ENCODE peak calls at places on chromosomes 4 and X, in seven cellular contexts. D, I, U, C, T, W and V are unnamed samples.

GRCh38 chr4:122765702-122766352 is 33.3 kb downstream of the BBS12 start:
- DNase-seq in D (no peak), I (peak; percentile 63), U (peak; percentile 92), C (no peak), T (no peak), W (no peak), V (no peak)

GRCh38 chr4:156971168-156971601 is 414 bp downstream of the PDGFC start:
- DNase-seq in D (peak; percentile 56), I (no peak), U (no peak), C (no peak), T (no peak), W (peak; percentile 74), V (peak; percentile 53)

GRCh38 chr4:140427104-140427918 is at the start of gene CLGN:
- DNase-seq in D (peak; percentile 73), I (no peak), U (peak; percentile 38), C (no peak), T (peak; percentile 34), W (peak; percentile 85), V (peak; percentile 92)

GRCh38 chr4:52997132-52997416 is 135.0 kb downstream of the RASL11B start:
- DNase-seq in D (no peak), I (no peak), U (no peak), C (no peak), T (no peak), W (no peak), V (no peak)

GRCh38 chr4:109009909-109010308 is 247.1 kb upstream of the ETNPPL start:
- DNase-seq in D (no peak), I (peak; percentile 75), U (peak; percentile 81), C (no peak), T (no peak), W (no peak), V (no peak)

GRCh38 chr4:10239982-10240654 is 123.5 kb upstream of the WDR1 start:
- DNase-seq in D (no peak), I (no peak), U (no peak), C (no peak), T (no peak), W (no peak), V (no peak)

GRCh38 chr4:15104825-15105224 is 102.5 kb downstream of the CPEB2 start:
- DNase-seq in D (no peak), I (no peak), U (no peak), C (no peak), T (no peak), W (no peak), V (no peak)

GRCh38 chrX:47217121-47217851 is 1.2 kb upstream of the CDK16 start:
- DNase-seq in D (peak; percentile 50), I (no peak), U (peak; percentile 62), C (no peak), T (no peak), W (no peak), V (no peak)

GRCh38 chrX:50812995-50813842 is 775 bp downstream of the SHROOM4 start:
- DNase-seq in D (peak; percentile 53), I (no peak), U (peak; percentile 59), C (no peak), T (no peak), W (peak; percentile 69), V (peak; percentile 40)

GRCh38 chr4:39823193-39823592 is 125.3 kb downstream of the UBE2K start:
- DNase-seq in D (no peak), I (peak; percentile 38), U (peak; percentile 81), C (no peak), T (no peak), W (no peak), V (no peak)

GRCh38 chr4:123952530-123953274 is 556.1 kb downstream of the SPRY1 start:
- DNase-seq in D (no peak), I (no peak), U (peak; percentile 53), C (no peak), T (no peak), W (no peak), V (no peak)

GRCh38 chr4:182648766-182649165 is 268.4 kb downstream of the DCTD start:
- DNase-seq in D (no peak), I (no peak), U (no peak), C (no peak), T (no peak), W (no peak), V (no peak)

GRCh38 chrX:103362504-103362903 is 6.2 kb downstream of the TCEAL9 start:
- DNase-seq in D (no peak), I (no peak), U (peak; percentile 64), C (no peak), T (no peak), W (no peak), V (no peak)

GRCh38 chr4:2797188-2797544 is 4.3 kb downstream of the SH3BP2 start:
- DNase-seq in D (peak; percentile 40), I (no peak), U (no peak), C (no peak), T (no peak), W (peak; percentile 49), V (peak; percentile 72)

GRCh38 chrX:46327229-46328081 is 217.8 kb downstream of the ZNF674 start:
- DNase-seq in D (peak; percentile 52), I (no peak), U (peak; percentile 75), C (no peak), T (no peak), W (peak; percentile 68), V (no peak)

GRCh38 chr4:73721419-73721818 is 18.9 kb upstream of the CXCL8 start:
- DNase-seq in D (no peak), I (peak; percentile 78), U (peak; percentile 92), C (no peak), T (no peak), W (no peak), V (no peak)

GRCh38 chrX:138128025-138128671 is 562.2 kb downstream of the ZIC3 start:
- DNase-seq in D (no peak), I (no peak), U (peak; percentile 30), C (no peak), T (peak; percentile 4), W (no peak), V (no peak)

GRCh38 chr4:2931765-2932560 is 31.2 kb downstream of the NOP14 start:
- DNase-seq in D (peak; percentile 89), I (no peak), U (no peak), C (no peak), T (peak; percentile 55), W (peak; percentile 85), V (peak; percentile 94)

GRCh38 chr4:121642292-121642691 is 54.5 kb downstream of the ANXA5 start:
- DNase-seq in D (no peak), I (no peak), U (peak; percentile 26), C (no peak), T (no peak), W (no peak), V (no peak)

GRCh38 chr4:16224264-16224663 is 2.0 kb downstream of the TAPT1 start:
- DNase-seq in D (no peak), I (no peak), U (no peak), C (no peak), T (no peak), W (no peak), V (no peak)

GRCh38 chr4:120865985-120866384 is 56.5 kb downstream of the PRDM5 start:
- DNase-seq in D (no peak), I (no peak), U (peak; percentile 27), C (no peak), T (no peak), W (no peak), V (no peak)

GRCh38 chrX:130995351-130995967 is 62.7 kb upstream of the ARHGAP36 start:
- DNase-seq in D (no peak), I (no peak), U (no peak), C (no peak), T (no peak), W (no peak), V (no peak)

GRCh38 chr4:94856030-94856429 is 98.3 kb downstream of the BMPR1B start:
- DNase-seq in D (no peak), I (no peak), U (no peak), C (no peak), T (no peak), W (no peak), V (no peak)

GRCh38 chr4:104641427-104641826 is 146.7 kb upstream of the CXXC4 start:
- DNase-seq in D (no peak), I (no peak), U (no peak), C (no peak), T (no peak), W (no peak), V (no peak)

DNA sequence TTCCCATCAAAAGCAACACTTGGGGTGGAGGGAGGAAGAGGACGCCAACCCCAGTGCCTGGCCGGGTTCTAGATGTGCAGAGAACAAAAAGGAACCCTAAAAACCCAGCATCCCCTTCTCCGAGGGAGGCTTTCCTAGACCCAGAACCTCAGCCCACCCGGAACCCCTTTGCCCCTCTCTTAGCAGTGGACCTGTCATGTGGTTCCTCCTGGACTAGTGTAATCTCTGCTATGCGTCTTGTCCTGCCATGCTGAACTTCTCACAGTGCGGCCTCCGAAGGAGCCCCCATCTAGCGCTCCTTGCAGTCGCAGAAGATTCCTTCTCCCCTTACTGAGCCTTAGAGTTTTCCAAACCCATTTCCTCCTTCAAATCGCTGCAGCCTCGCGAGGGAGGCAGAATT is 1.1 kb upstream of the PRRG3 start:
- DNase-seq in D (no peak), I (no peak), U (no peak), C (no peak), T (no peak), W (no peak), V (no peak)
- H3K4me3 ChIP-seq in D (no peak overlapping the region), I (no peak overlapping the region), U (no peak overlapping the region), C (no peak overlapping the region), T (no peak overlapping the region), W (no peak overlapping the region), V (no peak overlapping the region)

GRCh38 chr4:61397174-61397573 is 197.0 kb downstream of the ADGRL3 start:
- DNase-seq in D (no peak), I (no peak), U (no peak), C (no peak), T (no peak), W (no peak), V (no peak)

GRCh38 chr4:61400446-61400845 is 200.3 kb downstream of the ADGRL3 start:
- DNase-seq in D (no peak), I (no peak), U (no peak), C (no peak), T (no peak), W (no peak), V (no peak)

GRCh38 chr4:61395754-61396153 is 195.6 kb downstream of the ADGRL3 start:
- DNase-seq in D (no peak), I (no peak), U (no peak), C (no peak), T (no peak), W (no peak), V (no peak)
- H3K4me3 ChIP-seq in D (no peak overlapping the region), I (no peak overlapping the region), U (no peak overlapping the region), C (no peak overlapping the region), T (no peak overlapping the region), W (no peak overlapping the region), V (no peak overlapping the region)

GRCh38 chrX:56817179-56817578 is 88.1 kb downstream of the NBDY start:
- DNase-seq in D (no peak), I (no peak), U (no peak), C (no peak), T (no peak), W (no peak), V (no peak)

GRCh38 chrX:56813318-56813837 is 84.3 kb downstream of the NBDY start:
- DNase-seq in D (no peak), I (peak; percentile 71), U (peak; percentile 83), C (peak; percentile 19), T (peak; percentile 66), W (no peak), V (peak; percentile 35)

GRCh38 chrX:56811599-56811998 is 82.6 kb downstream of the NBDY start:
- DNase-seq in D (no peak), I (no peak), U (no peak), C (no peak), T (no peak), W (no peak), V (no peak)

GRCh38 chrX:56812515-56813105 is 83.6 kb downstream of the NBDY start:
- DNase-seq in D (no peak), I (no peak), U (peak; percentile 18), C (no peak), T (peak; percentile 66), W (no peak), V (no peak)
- H3K4me3 ChIP-seq in D (peak overlapping the region; percentile 17), I (no peak overlapping the region), U (peak overlapping the region; percentile 39), C (peak overlapping the region; percentile 77), T (peak overlapping the region; percentile 49), W (peak overlapping the region; percentile 10), V (no peak overlapping the region)

GRCh38 chr4:653831-654525 is 20.1 kb downstream of the ATP5ME start:
- DNase-seq in D (peak; percentile 37), I (no peak), U (no peak), C (no peak), T (no peak), W (no peak), V (no peak)
- H3K4me3 ChIP-seq in D (no peak overlapping the region), I (no peak overlapping the region), U (no peak overlapping the region), C (no peak overlapping the region), T (no peak overlapping the region), W (no peak overlapping the region), V (no peak overlapping the region)